ENCODE peak calls at places on chromosome 12, in nine cellular contexts. Q is NCI-H2171, N is NCI-H510A, L is AG04449, D is mesothelial cell of epicardium, W is RPMI8226, V is H54, F is AG09319, J is cardiac fibroblast. R is an unnamed sample.

GRCh38 chr12:109626378-109627115 is 53.0 kb downstream of the MVK start:
- DNase-seq in F (no peak), J (no peak), L (no peak), Q (no peak), W (no peak), V (no peak), N (no peak), D (no peak), R (no peak)

GRCh38 chr12:29073631-29074239 is 75.3 kb upstream of the FAR2 start:
- DNase-seq in D (no peak), J (peak; percentile 76), Q (peak; percentile 63), N (no peak), F (peak; percentile 20), L (no peak), V (no peak), W (peak; percentile 48), R (peak; percentile 10)

GRCh38 chr12:18861287-18861858 is 123.5 kb downstream of the CAPZA3 start:
- DNase-seq in Q (no peak), V (no peak), D (no peak), J (peak; percentile 69), L (no peak), N (no peak), F (no peak), W (peak; percentile 36), R (peak; percentile 15)

GRCh38 chr12:75738486-75738885 is 227.1 kb upstream of the KRR1 start:
- DNase-seq in W (no peak), D (no peak), N (no peak), J (no peak), Q (no peak), V (no peak), F (no peak), L (no peak), R (no peak)

GRCh38 chr12:80954857-80955520 is 17.3 kb upstream of the LIN7A start:
- DNase-seq in L (no peak), V (no peak), W (no peak), N (no peak), D (no peak), J (no peak), Q (no peak), F (no peak), R (no peak)

GRCh38 chr12:57936513-57936883 is 4.9 kb upstream of the ATP23 start:
- DNase-seq in V (no peak), D (no peak), Q (no peak), N (no peak), J (no peak), F (no peak), L (no peak), W (no peak), R (no peak)

GRCh38 chr12:110661337-110661972 is 27.5 kb downstream of the HVCN1 start:
- DNase-seq in N (no peak), W (no peak), F (no peak), J (no peak), L (no peak), V (no peak), D (no peak), Q (no peak), R (no peak)

GRCh38 chr12:88361493-88361892 is 218.8 kb downstream of the KITLG start:
- DNase-seq in N (no peak), D (no peak), J (peak; percentile 69), L (no peak), V (no peak), W (no peak), F (no peak), Q (no peak), R (no peak)

GRCh38 chr12:67966560-67966959 is 22.7 kb upstream of the IFNG-AS1 start:
- DNase-seq in L (no peak), N (no peak), W (peak; percentile 15), J (no peak), F (no peak), V (no peak), Q (no peak), D (no peak), R (no peak)

GRCh38 chr12:119113587-119113986 is 65.1 kb upstream of the HSPB8 start:
- DNase-seq in L (no peak), V (no peak), J (no peak), D (no peak), Q (no peak), W (no peak), F (no peak), N (no peak), R (no peak)

GRCh38 chr12:15151141-15152091 is 69.8 kb downstream of the RERG start:
- DNase-seq in F (no peak), N (no peak), D (no peak), L (no peak), J (peak; percentile 62), V (no peak), W (peak; percentile 13), Q (no peak), R (no peak)

GRCh38 chr12:127928615-127929014 is 338.4 kb upstream of the TMEM132C start:
- DNase-seq in V (peak; percentile 15), N (no peak), W (no peak), Q (no peak), L (peak; percentile 58), F (no peak), J (peak; percentile 1), D (no peak), R (no peak)

GRCh38 chr12:76346798-76347420 is 1.3 kb downstream of the BBS10 start:
- DNase-seq in L (no peak), N (no peak), F (peak; percentile 41), J (peak; percentile 81), Q (peak; percentile 6), D (no peak), W (peak; percentile 49), V (no peak), R (peak; percentile 34)

GRCh38 chr12:131604146-131604844 is 106.6 kb upstream of the SFSWAP start:
- DNase-seq in N (no peak), D (no peak), F (no peak), J (no peak), L (no peak), W (no peak), Q (no peak), V (no peak), R (no peak)

GRCh38 chr12:73159952-73160351 is 887.8 kb downstream of the TRHDE start:
- DNase-seq in J (no peak), W (no peak), N (no peak), D (no peak), V (no peak), Q (no peak), L (no peak), F (no peak), R (no peak)

GRCh38 chr12:6249580-6249979 is 49.4 kb downstream of the CD9 start:
- DNase-seq in L (no peak), F (no peak), V (no peak), Q (no peak), W (no peak), J (no peak), N (no peak), D (no peak), R (no peak)

GRCh38 chr12:95701275-95701674 is 89.3 kb downstream of the NTN4 start:
- DNase-seq in W (no peak), J (no peak), N (no peak), V (no peak), D (no peak), Q (no peak), L (no peak), F (no peak), R (no peak)

GRCh38 chr12:38931461-38931860 is 26.1 kb upstream of the CPNE8 start:
- DNase-seq in L (no peak), J (no peak), D (no peak), F (no peak), W (no peak), Q (no peak), V (no peak), N (no peak), R (no peak)

GRCh38 chr12:119940881-119941280 is 48.2 kb upstream of the BICDL1 start:
- DNase-seq in N (no peak), W (no peak), L (no peak), F (no peak), V (peak; percentile 83), D (no peak), Q (peak; percentile 23), J (peak; percentile 79), R (peak; percentile 17)

GRCh38 chr12:118064608-118065007 is 3.6 kb upstream of the WSB2 start:
- DNase-seq in D (no peak), N (no peak), V (no peak), Q (no peak), J (no peak), F (no peak), W (no peak), L (no peak), R (no peak)

GRCh38 chr12:67626156-67626555 is 22.4 kb upstream of the DYRK2 start:
- DNase-seq in W (no peak), V (no peak), N (no peak), F (no peak), D (no peak), Q (no peak), J (no peak), L (no peak), R (no peak)

GRCh38 chr12:46388427-46388992 is 15.9 kb upstream of the SLC38A2 start:
- DNase-seq in F (no peak), D (no peak), N (no peak), J (peak; percentile 50), Q (no peak), L (no peak), W (peak; percentile 71), V (no peak), R (no peak)

GRCh38 chr12:131046813-131047788 is 93.4 kb downstream of the ADGRD1 start:
- DNase-seq in W (peak; percentile 17), D (no peak), J (no peak), Q (no peak), V (no peak), F (no peak), L (no peak), N (no peak), R (no peak)

GRCh38 chr12:13171921-13172859 is 24.3 kb upstream of the EMP1 start:
- DNase-seq in V (peak; percentile 45), W (no peak), N (no peak), D (peak; percentile 77), Q (no peak), L (no peak), J (peak; percentile 50), F (no peak), R (no peak)

GRCh38 chr12:124904306-124905098 is 9.9 kb downstream of the UBC start:
- DNase-seq in N (peak; percentile 22), D (no peak), J (peak; percentile 95), L (no peak), F (peak; percentile 91), Q (no peak), V (peak; percentile 76), W (peak; percentile 73), R (no peak)

GRCh38 chr12:94073441-94074051 is 74.8 kb upstream of the PLXNC1 start:
- DNase-seq in Q (no peak), L (no peak), W (no peak), N (no peak), J (peak; percentile 52), D (no peak), F (no peak), V (no peak), R (no peak)

GRCh38 chr12:131943389-131943788 is 6.4 kb upstream of the EP400 start:
- DNase-seq in W (no peak), F (no peak), V (no peak), N (no peak), Q (no peak), D (no peak), L (no peak), J (no peak), R (no peak)

GRCh38 chr12:132480620-132481132 is 9.3 kb upstream of the FBRSL1 start:
- DNase-seq in V (no peak), W (no peak), N (no peak), L (no peak), F (no peak), J (no peak), Q (no peak), D (no peak), R (no peak)

GRCh38 chr12:2895511-2895910 is 4.8 kb downstream of the TULP3 start:
- DNase-seq in L (no peak), V (no peak), J (no peak), F (no peak), D (no peak), Q (no peak), N (no peak), W (no peak), R (no peak)

GRCh38 chr12:51368640-51369517 is 22.3 kb downstream of the GALNT6 start:
- DNase-seq in D (no peak), J (peak; percentile 61), V (no peak), W (peak; percentile 93), L (no peak), F (no peak), N (peak; percentile 72), Q (peak; percentile 40), R (no peak)

GRCh38 chr12:93243689-93244513 is 133.8 kb upstream of the NUDT4 start:
- DNase-seq in W (peak; percentile 66), D (peak; percentile 61), F (no peak), J (peak; percentile 88), N (no peak), Q (peak; percentile 16), V (no peak), L (no peak), R (no peak)

R was measured in LNCaP clone FGC.